ENCODE peak calls at places on chromosomes 12 and 14, in nine cellular contexts. C, W, P, Q, Z, I, N, H and S are unnamed samples. For H3K4me1, the result is how much of the 10 kb centered on the place peaks cover.

GRCh38 chr14:60245316-60246177 is 3.5 kb upstream of the PPM1A start:
- DNase-seq in C (no peak), W (no peak), P (no peak), Q (no peak), Z (no peak), I (no peak), N (no peak), H (peak), S (no peak)

GRCh38 chr12:89706551-89707348 is 1.9 kb downstream of the ATP2B1 start:
- DNase-seq in C (peak), W (no peak), P (peak), Q (peak), Z (peak), I (peak), N (peak), H (no peak), S (peak)

GRCh38 chr14:58272589-58273372 is 25.6 kb upstream of the ARID4A start:
- DNase-seq in C (no peak), W (no peak), P (no peak), Q (peak), Z (no peak), I (no peak), N (no peak), H (peak), S (no peak)

GRCh38 chr12:64990991-64991570 is 130.0 kb downstream of the WIF1 start:
- DNase-seq in C (no peak), W (no peak), P (no peak), Q (no peak), Z (no peak), I (no peak), N (no peak), H (no peak), S (no peak)

GRCh38 chr12:57868870-57869609 is 22.5 kb upstream of the CTDSP2 start:
- DNase-seq in C (no peak), W (no peak), P (no peak), Q (no peak), Z (peak), I (peak), N (no peak), H (no peak), S (no peak)

GRCh38 chr14:90561031-90561430 is 164.2 kb downstream of the CALM1 start:
- DNase-seq in C (no peak), W (no peak), P (no peak), Q (no peak), Z (no peak), I (no peak), N (no peak), H (no peak), S (no peak)

GRCh38 chr12:53159195-53159834 is 21.2 kb upstream of the ZNF740 start:
- DNase-seq in C (peak), W (peak), P (peak), Q (peak), Z (peak), I (peak), N (peak), H (peak), S (peak)

GRCh38 chr14:94769413-94770250 is at the start of gene GSC:
- DNase-seq in C (no peak), W (no peak), P (no peak), Q (peak), Z (peak), I (peak), N (peak), H (no peak), S (peak)

GRCh38 chr12:80422549-80422948 is 21.5 kb upstream of the PTPRQ start:
- DNase-seq in C (no peak), W (no peak), P (no peak), Q (no peak), Z (no peak), I (no peak), N (no peak), H (no peak), S (no peak)

GRCh38 chr12:321606-322326 is 59.1 kb upstream of the SLC6A13 start:
- DNase-seq in C (no peak), W (peak), P (no peak), Q (no peak), Z (no peak), I (no peak), N (no peak), H (no peak), S (no peak)

GRCh38 chr12:127205781-127206535 is 1061.0 kb upstream of the TMEM132C start:
- DNase-seq in C (no peak), W (no peak), P (no peak), Q (no peak), Z (no peak), I (no peak), N (no peak), H (no peak), S (no peak)

GRCh38 chr14:47447076-47447475 is 228.3 kb downstream of the MDGA2 start:
- DNase-seq in C (no peak), W (no peak), P (no peak), Q (no peak), Z (no peak), I (no peak), N (no peak), H (no peak), S (no peak)

GRCh38 chr12:78928200-78929074 is 63.9 kb downstream of the SYT1 start:
- DNase-seq in C (no peak), W (peak), P (no peak), Q (peak), Z (no peak), I (no peak), N (no peak), H (no peak), S (no peak)

GRCh38 chr12:75699728-75700496 is 188.5 kb upstream of the KRR1 start:
- DNase-seq in C (no peak), W (no peak), P (no peak), Q (no peak), Z (no peak), I (no peak), N (no peak), H (peak), S (no peak)

GRCh38 chr14:33118653-33119052 is 180.0 kb downstream of the NPAS3 start:
- DNase-seq in C (no peak), W (no peak), P (no peak), Q (no peak), Z (peak), I (no peak), N (no peak), H (no peak), S (no peak)

GRCh38 chr12:76272292-76272691 is 75.9 kb downstream of the BBS10 start:
- DNase-seq in C (no peak), W (no peak), P (no peak), Q (no peak), Z (no peak), I (no peak), N (no peak), H (no peak), S (no peak)

GRCh38 chr12:10243803-10244520 is 31.3 kb downstream of the GABARAPL1 start:
- DNase-seq in C (no peak), W (no peak), P (no peak), Q (no peak), Z (no peak), I (no peak), N (no peak), H (peak), S (no peak)

GRCh38 chr12:50246873-50247612 is 36.3 kb downstream of the LIMA1 start:
- DNase-seq in C (peak), W (peak), P (no peak), Q (peak), Z (no peak), I (peak), N (no peak), H (peak), S (peak)

GRCh38 chr14:88551094-88551870 is 3.5 kb downstream of the PTPN21 start:
- DNase-seq in C (peak), W (peak), P (peak), Q (peak), Z (peak), I (peak), N (peak), H (peak), S (peak)

GRCh38 chr14:74246561-74246960 is 7.3 kb downstream of the VSX2 start:
- DNase-seq in C (no peak), W (no peak), P (no peak), Q (no peak), Z (no peak), I (no peak), N (no peak), H (no peak), S (no peak)

GRCh38 chr12:125105600-125105999 is 40.4 kb downstream of the AACS start:
- DNase-seq in C (no peak), W (no peak), P (no peak), Q (no peak), Z (no peak), I (no peak), N (no peak), H (no peak), S (no peak)

GRCh38 chr14:74667758-74668157 is 45.1 kb downstream of the AREL1 start:
- DNase-seq in C (no peak), W (no peak), P (no peak), Q (no peak), Z (no peak), I (no peak), N (no peak), H (no peak), S (no peak)

GRCh38 chr12:106308611-106309010 is 6.1 kb downstream of the TCP11L2 start:
- DNase-seq in C (no peak), W (no peak), P (no peak), Q (no peak), Z (no peak), I (no peak), N (no peak), H (no peak), S (no peak)

GRCh38 chr14:92724516-92725340 is 23.7 kb downstream of the LGMN start:
- DNase-seq in C (peak), W (no peak), P (no peak), Q (no peak), Z (no peak), I (peak), N (no peak), H (peak), S (peak)

GRCh38 chr14:38391334-38391733 is 135.4 kb upstream of the CLEC14A start:
- DNase-seq in C (no peak), W (no peak), P (no peak), Q (no peak), Z (no peak), I (no peak), N (no peak), H (no peak), S (no peak)

GRCh38 chr12:114339626-114340025 is 66.3 kb downstream of the TBX5 start:
- DNase-seq in C (no peak), W (no peak), P (no peak), Q (no peak), Z (no peak), I (no peak), N (no peak), H (no peak), S (no peak)

GRCh38 chr14:73567951-73568885 is 795 bp upstream of the ACOT2 start:
- DNase-seq in C (no peak), W (no peak), P (no peak), Q (no peak), Z (no peak), I (no peak), N (no peak), H (no peak), S (no peak)

GRCh38 chr12:54417712-54418440 is 1.2 kb downstream of the ITGA5 start:
- DNase-seq in C (peak), W (no peak), P (no peak), Q (no peak), Z (peak), I (peak), N (peak), H (peak), S (peak)

GRCh38 chr12:132424118-132424438 is 65.9 kb upstream of the FBRSL1 start:
- DNase-seq in C (no peak), W (no peak), P (no peak), Q (no peak), Z (no peak), I (no peak), N (no peak), H (no peak), S (no peak)

GRCh38 chr12:112122823-112123690 is 2.3 kb upstream of the TRAFD1 start:
- DNase-seq in C (no peak), W (no peak), P (no peak), Q (no peak), Z (no peak), I (no peak), N (no peak), H (peak), S (no peak)

DNA sequence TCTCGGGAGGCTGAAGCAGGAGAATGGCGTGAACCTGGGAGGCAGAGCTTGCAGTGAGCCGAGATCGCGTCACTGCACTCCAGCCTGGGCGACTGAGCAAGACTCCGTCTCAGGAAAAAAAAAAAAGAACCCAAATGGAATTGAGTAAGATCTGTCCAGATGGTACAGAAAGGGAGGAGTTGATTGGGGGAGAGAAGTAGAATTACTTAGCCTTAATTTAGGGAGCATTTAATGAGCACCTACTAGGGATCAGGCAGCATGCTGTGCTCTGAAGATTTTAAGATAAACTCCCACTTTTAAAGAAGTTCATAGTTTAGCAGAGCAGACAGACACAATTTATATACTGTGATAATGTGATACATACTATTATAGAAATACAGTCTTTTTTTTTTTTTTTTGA is 4.5 kb downstream of the RAB5B start:
- DNase-seq in C (no peak), W (no peak), P (no peak), Q (no peak), Z (no peak), I (no peak), N (no peak), H (no peak), S (no peak)
- H3K4me1 ChIP-seq in C (under half), W (under half), P (under half), Q (under half), Z (under half), I (under half), N (under half), H (under half), S (under half)

DNA sequence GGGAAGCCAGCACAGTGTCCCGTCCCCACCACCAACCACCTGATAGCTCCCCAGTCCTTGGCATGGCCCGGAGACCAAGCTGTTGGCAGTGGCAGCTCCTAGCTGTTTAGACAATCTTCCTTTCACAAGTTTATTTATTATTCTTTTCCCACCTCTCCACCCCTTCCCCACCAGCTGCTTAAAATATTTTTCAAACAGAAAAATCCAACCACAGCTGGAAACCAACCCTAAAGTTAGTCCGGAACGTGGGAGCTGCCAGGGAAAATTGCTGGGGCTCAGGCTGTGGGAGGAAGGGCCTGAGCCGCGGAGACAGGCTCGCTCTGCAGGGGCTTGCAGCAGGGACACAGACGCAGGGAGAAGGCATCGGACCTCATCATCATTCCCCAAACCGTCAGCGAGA is 16.1 kb upstream of the TMEM106C start:
- DNase-seq in C (no peak), W (no peak), P (no peak), Q (no peak), Z (no peak), I (no peak), N (peak), H (no peak), S (no peak)
- H3K27ac ChIP-seq in C (no peak), W (no peak), P (no peak), Q (no peak), Z (no peak), I (no peak), N (no peak), H (no peak), S (no peak)

DNA sequence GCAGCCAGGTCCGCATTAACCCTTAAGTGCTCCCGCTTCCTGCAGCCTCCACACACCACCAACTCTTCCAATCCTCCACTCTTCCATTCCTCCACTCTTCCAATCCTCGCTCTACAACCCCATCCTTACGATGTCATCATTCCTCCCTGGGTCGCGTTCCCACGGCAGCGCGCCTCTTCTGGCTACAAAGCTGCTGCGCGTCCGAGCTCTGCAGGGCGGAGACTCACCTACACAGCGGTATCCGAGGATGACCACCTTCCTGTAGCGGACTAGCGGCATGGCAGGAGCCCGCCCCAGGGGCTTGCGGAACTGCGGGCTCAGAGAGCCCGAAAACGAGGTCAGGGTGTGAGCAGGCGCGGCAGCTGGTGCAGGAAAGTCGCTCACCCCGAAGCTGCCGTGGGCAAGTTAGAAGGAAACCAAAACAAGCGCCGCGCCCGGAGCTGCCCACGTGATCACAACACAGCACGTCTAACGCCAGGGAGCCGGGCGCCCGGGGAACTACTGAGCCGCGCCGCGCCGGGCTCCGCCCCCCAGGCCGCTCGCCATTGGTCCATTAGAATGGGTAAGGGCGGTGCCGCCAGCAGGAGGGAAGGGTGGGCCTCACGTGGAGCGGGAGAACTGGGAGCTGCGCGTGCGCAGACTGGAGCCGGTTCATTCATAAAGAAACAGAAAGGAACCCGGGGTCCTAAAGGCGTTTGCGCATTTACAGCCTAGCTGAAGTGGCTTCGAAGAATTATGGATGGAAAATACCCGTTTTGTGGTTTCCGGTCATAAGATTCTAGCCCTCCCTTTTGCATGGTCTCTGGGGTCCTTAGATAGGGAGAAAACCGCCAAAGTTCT is at the start of gene RHEBL1:
- DNase-seq in C (peak), W (peak), P (peak), Q (peak), Z (peak), I (peak), N (peak), H (peak), S (peak)
- TF ChIP-seq CTCF in C (no peak), W (peak), P (peak), Q (no peak), Z (peak), I (no peak), N (no peak), H (peak), S (no peak)

GRCh38 chr12:6356374-6356820 is 14.5 kb upstream of the TNFRSF1A start:
- DNase-seq in C (no peak), W (no peak), P (no peak), Q (no peak), Z (no peak), I (no peak), N (no peak), H (no peak), S (no peak)
- H3K4me1 ChIP-seq in C (under half), W (under half), P (under half), Q (under half), Z (under half), I (under half), N (under half), H (under half), S (under half)

GRCh38 chr12:2198088-2198501 is 145.3 kb downstream of the CACNA1C start:
- DNase-seq in C (no peak), W (peak), P (no peak), Q (no peak), Z (no peak), I (no peak), N (peak), H (no peak), S (peak)

GRCh38 chr12:2194571-2194970 is 141.8 kb downstream of the CACNA1C start:
- DNase-seq in C (no peak), W (no peak), P (no peak), Q (no peak), Z (no peak), I (no peak), N (no peak), H (no peak), S (no peak)

GRCh38 chr12:2194060-2194459 is 141.3 kb downstream of the CACNA1C start:
- DNase-seq in C (no peak), W (no peak), P (no peak), Q (no peak), Z (no peak), I (no peak), N (no peak), H (no peak), S (no peak)

GRCh38 chr12:2195085-2195484 is 142.3 kb downstream of the CACNA1C start:
- DNase-seq in C (no peak), W (no peak), P (no peak), Q (no peak), Z (no peak), I (no peak), N (no peak), H (no peak), S (no peak)

GRCh38 chr12:2198542-2198941 is 145.8 kb downstream of the CACNA1C start:
- DNase-seq in C (no peak), W (no peak), P (no peak), Q (no peak), Z (no peak), I (peak), N (no peak), H (no peak), S (no peak)
- H3K27ac ChIP-seq in C (no peak), W (no peak), P (no peak), Q (no peak), Z (no peak), I (peak), N (no peak), H (no peak), S (peak)

GRCh38 chr12:107318554-107318803 is 225.1 kb upstream of the CRY1 start:
- DNase-seq in C (no peak), W (no peak), P (no peak), Q (no peak), Z (no peak), I (no peak), N (no peak), H (no peak), S (no peak)

GRCh38 chr12:107319536-107320030 is 226.2 kb upstream of the CRY1 start:
- DNase-seq in C (no peak), W (no peak), P (no peak), Q (no peak), Z (peak), I (no peak), N (no peak), H (no peak), S (no peak)

GRCh38 chr12:107318804-107319535 is 225.6 kb upstream of the CRY1 start:
- DNase-seq in C (no peak), W (no peak), P (no peak), Q (no peak), Z (peak), I (no peak), N (no peak), H (no peak), S (no peak)

GRCh38 chr12:107320031-107320928 is 226.9 kb upstream of the CRY1 start:
- DNase-seq in C (peak), W (no peak), P (peak), Q (peak), Z (peak), I (no peak), N (no peak), H (no peak), S (peak)

DNA sequence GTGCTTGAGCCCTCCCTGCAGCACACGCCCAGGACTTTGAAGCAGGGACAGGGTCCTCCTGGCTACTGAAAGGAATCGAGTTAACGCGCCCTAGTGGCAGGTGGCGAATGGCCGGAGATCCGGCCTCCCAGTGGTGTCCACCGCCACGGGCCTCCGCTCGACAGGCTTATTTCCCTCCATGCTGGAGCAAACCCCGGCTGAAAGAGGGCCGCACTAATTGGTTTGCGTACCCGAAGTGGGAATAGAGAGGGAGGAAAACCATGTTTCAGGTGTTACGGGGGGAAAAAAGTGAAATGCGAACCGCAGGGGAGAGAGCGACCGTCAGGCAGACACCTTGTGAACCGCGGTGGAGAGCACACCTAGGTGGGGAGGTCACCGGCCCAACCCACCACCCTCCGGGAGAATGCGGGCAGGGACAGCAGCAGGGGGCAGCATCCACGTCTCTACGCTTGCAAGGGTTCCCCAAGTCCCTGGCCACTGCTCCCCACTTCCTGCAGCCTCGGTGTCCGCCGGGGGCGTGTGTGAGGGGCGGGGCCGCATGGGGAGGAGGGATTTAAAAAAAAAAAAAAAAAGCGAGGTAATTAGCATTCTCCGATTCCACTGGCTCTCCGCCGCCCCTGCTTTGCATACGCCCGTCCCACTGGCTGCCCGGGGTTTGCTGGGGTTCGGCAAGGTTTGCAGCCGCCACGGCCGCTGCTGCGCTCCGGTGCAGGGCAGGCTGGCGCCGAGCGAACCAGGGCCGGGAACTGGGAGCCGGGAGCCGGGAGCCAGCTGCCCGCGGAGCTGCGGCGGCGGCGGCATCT is 224.6 kb upstream of the CRY1 start:
- DNase-seq in C (peak), W (peak), P (peak), Q (peak), Z (peak), I (peak), N (no peak), H (peak), S (peak)
- TF ChIP-seq CTCF in C (no peak), W (peak), P (peak), Q (peak), Z (no peak), I (no peak), N (no peak), H (peak), S (no peak)

GRCh38 chr14:99602788-99603415 is 1.1 kb downstream of the CCDC85C start:
- DNase-seq in C (no peak), W (no peak), P (no peak), Q (no peak), Z (no peak), I (no peak), N (peak), H (no peak), S (no peak)
- H3K4me1 ChIP-seq in C (under half), W (under half), P (under half), Q (half or more), Z (under half), I (under half), N (under half), H (under half), S (half or more)